ENCODE peak calls at places on chromosomes 11 and 22, in seven cellular contexts. One of them, this sample, is unnamed.

GRCh38 chr22:42913874-42914510 is 56.9 kb upstream of the ARFGAP3 start:
- DNase-seq in posterior cingulate gyrus: no peak
- DNase-seq in Panc1: no peak
- DNase-seq in NCI-H2029: no peak
- DNase-seq in lower lobe of right lung: no peak
- DNase-seq in upper lobe of right lung: no peak
- DNase-seq in globus pallidus: no peak
- DNase-seq in this sample: no peak

GRCh38 chr22:32603651-32604540 is 129.3 kb downstream of the FBXO7 start:
- DNase-seq in lower lobe of right lung: no peak
- DNase-seq in posterior cingulate gyrus: no peak
- DNase-seq in NCI-H2029: no peak
- DNase-seq in globus pallidus: no peak
- DNase-seq in upper lobe of right lung: no peak
- DNase-seq in Panc1: no peak
- DNase-seq in this sample: no peak

GRCh38 chr22:46911341-46911740 is 148.9 kb downstream of the TBC1D22A start:
- DNase-seq in Panc1: no peak
- DNase-seq in lower lobe of right lung: no peak
- DNase-seq in globus pallidus: no peak
- DNase-seq in posterior cingulate gyrus: no peak
- DNase-seq in NCI-H2029: peak; percentile 15
- DNase-seq in upper lobe of right lung: no peak
- DNase-seq in this sample: no peak

GRCh38 chr11:111454561-111455192 is 57.5 kb downstream of the BTG4 start:
- DNase-seq in posterior cingulate gyrus: peak; percentile 79
- DNase-seq in lower lobe of right lung: no peak
- DNase-seq in NCI-H2029: no peak
- DNase-seq in Panc1: no peak
- DNase-seq in upper lobe of right lung: no peak
- DNase-seq in globus pallidus: peak; percentile 75
- DNase-seq in this sample: no peak

GRCh38 chr11:117457031-117457785 is 129.6 kb downstream of the CEP164 start:
- DNase-seq in Panc1: no peak
- DNase-seq in NCI-H2029: peak; percentile 75
- DNase-seq in lower lobe of right lung: no peak
- DNase-seq in posterior cingulate gyrus: no peak
- DNase-seq in upper lobe of right lung: peak; percentile 43
- DNase-seq in globus pallidus: no peak
- DNase-seq in this sample: no peak

GRCh38 chr22:42649261-42650056 is at the start of gene CYB5R3:
- DNase-seq in globus pallidus: peak; percentile 76
- DNase-seq in upper lobe of right lung: peak; percentile 93
- DNase-seq in lower lobe of right lung: peak; percentile 88
- DNase-seq in Panc1: no peak
- DNase-seq in NCI-H2029: peak; percentile 55
- DNase-seq in posterior cingulate gyrus: peak; percentile 71
- DNase-seq in this sample: peak; percentile 88

GRCh38 chr22:50738649-50739227 is 734 bp downstream of the ACR start:
- DNase-seq in globus pallidus: no peak
- DNase-seq in posterior cingulate gyrus: no peak
- DNase-seq in NCI-H2029: no peak
- DNase-seq in Panc1: no peak
- DNase-seq in upper lobe of right lung: peak; percentile 44
- DNase-seq in lower lobe of right lung: no peak
- DNase-seq in this sample: no peak

GRCh38 chr22:45211848-45212247 is 28.8 kb downstream of the KIAA0930 start:
- DNase-seq in globus pallidus: peak; percentile 33
- DNase-seq in NCI-H2029: no peak
- DNase-seq in Panc1: no peak
- DNase-seq in posterior cingulate gyrus: no peak
- DNase-seq in lower lobe of right lung: no peak
- DNase-seq in upper lobe of right lung: no peak
- DNase-seq in this sample: no peak

GRCh38 chr11:121723261-121723741 is 270.5 kb upstream of the SORL1-AS1 start:
- DNase-seq in upper lobe of right lung: no peak
- DNase-seq in lower lobe of right lung: no peak
- DNase-seq in posterior cingulate gyrus: peak; percentile 50
- DNase-seq in Panc1: no peak
- DNase-seq in globus pallidus: peak; percentile 79
- DNase-seq in NCI-H2029: no peak
- DNase-seq in this sample: no peak

This sample was measured in left lung.